ENCODE peak calls at places on chromosomes 1 and 21, in seven cellular contexts. One of them, this sample, is unnamed.
A peak's percentile ranks its signal among the peaks of the same experiment; 100 is the strongest.

GRCh38 chr1:157390646-157391045 is 161.7 kb downstream of the FCRL5 start:
- DNase-seq in cardiac fibroblast: peak; percentile 82
- DNase-seq in transverse colon: no peak
- DNase-seq in BJ: peak; percentile 31
- DNase-seq in GM12878: no peak
- DNase-seq in mucosa of descending colon: no peak
- DNase-seq in epithelial cell of esophagus: peak; percentile 79
- DNase-seq in this sample: peak; percentile 22

GRCh38 chr1:39545531-39545930 is 31.1 kb downstream of the PABPC4 start:
- DNase-seq in cardiac fibroblast: no peak
- DNase-seq in GM12878: no peak
- DNase-seq in mucosa of descending colon: no peak
- DNase-seq in transverse colon: no peak
- DNase-seq in BJ: no peak
- DNase-seq in epithelial cell of esophagus: no peak
- DNase-seq in this sample: no peak

GRCh38 chr1:153941826-153942725 is 4.4 kb downstream of the DENND4B start:
- DNase-seq in GM12878: no peak
- DNase-seq in epithelial cell of esophagus: no peak
- DNase-seq in cardiac fibroblast: no peak
- DNase-seq in transverse colon: no peak
- DNase-seq in mucosa of descending colon: no peak
- DNase-seq in BJ: no peak
- DNase-seq in this sample: no peak

GRCh38 chr1:183039985-183040447 is 16.8 kb downstream of the LAMC1 start:
- DNase-seq in cardiac fibroblast: peak; percentile 95
- DNase-seq in GM12878: no peak
- DNase-seq in transverse colon: no peak
- DNase-seq in epithelial cell of esophagus: peak; percentile 39
- DNase-seq in mucosa of descending colon: no peak
- DNase-seq in BJ: peak; percentile 75
- DNase-seq in this sample: no peak

GRCh38 chr21:36909423-36909822 is 57.0 kb downstream of the HLCS start:
- DNase-seq in mucosa of descending colon: no peak
- DNase-seq in transverse colon: no peak
- DNase-seq in cardiac fibroblast: no peak
- DNase-seq in GM12878: no peak
- DNase-seq in BJ: no peak
- DNase-seq in epithelial cell of esophagus: no peak
- DNase-seq in this sample: no peak

GRCh38 chr1:81073580-81073979 is 727.2 kb upstream of the ADGRL2 start:
- DNase-seq in cardiac fibroblast: no peak
- DNase-seq in BJ: no peak
- DNase-seq in GM12878: no peak
- DNase-seq in epithelial cell of esophagus: peak; percentile 40
- DNase-seq in mucosa of descending colon: no peak
- DNase-seq in transverse colon: no peak
- DNase-seq in this sample: no peak

GRCh38 chr1:15152318-15153183 is 996 bp upstream of the TMEM51 start:
- DNase-seq in mucosa of descending colon: peak; percentile 93
- DNase-seq in transverse colon: peak; percentile 92
- DNase-seq in cardiac fibroblast: peak; percentile 93
- DNase-seq in GM12878: no peak
- DNase-seq in BJ: no peak
- DNase-seq in epithelial cell of esophagus: peak; percentile 94
- DNase-seq in this sample: peak; percentile 69

GRCh38 chr1:150917387-150917786 is 8.8 kb upstream of the SETDB1 start:
- DNase-seq in epithelial cell of esophagus: no peak
- DNase-seq in BJ: no peak
- DNase-seq in mucosa of descending colon: peak; percentile 76
- DNase-seq in transverse colon: peak; percentile 72
- DNase-seq in GM12878: no peak
- DNase-seq in cardiac fibroblast: no peak
- DNase-seq in this sample: no peak

GRCh38 chr1:230067441-230067870 is 418 bp downstream of the GALNT2 start:
- DNase-seq in mucosa of descending colon: no peak
- DNase-seq in BJ: no peak
- DNase-seq in epithelial cell of esophagus: peak; percentile 38
- DNase-seq in GM12878: no peak
- DNase-seq in transverse colon: peak; percentile 40
- DNase-seq in cardiac fibroblast: peak; percentile 59
- DNase-seq in this sample: no peak

GRCh38 chr1:41215623-41216022 is 26.5 kb downstream of the SCMH1 start:
- DNase-seq in BJ: no peak
- DNase-seq in GM12878: no peak
- DNase-seq in transverse colon: no peak
- DNase-seq in cardiac fibroblast: no peak
- DNase-seq in epithelial cell of esophagus: no peak
- DNase-seq in mucosa of descending colon: no peak
- DNase-seq in this sample: no peak

GRCh38 chr1:5832916-5833895 is 159.0 kb downstream of the NPHP4 start:
- DNase-seq in epithelial cell of esophagus: no peak
- DNase-seq in BJ: no peak
- DNase-seq in GM12878: no peak
- DNase-seq in mucosa of descending colon: no peak
- DNase-seq in cardiac fibroblast: no peak
- DNase-seq in transverse colon: no peak
- DNase-seq in this sample: no peak

GRCh38 chr1:198860371-198860770 is 221.5 kb downstream of the PTPRC start:
- DNase-seq in cardiac fibroblast: no peak
- DNase-seq in BJ: no peak
- DNase-seq in transverse colon: no peak
- DNase-seq in GM12878: no peak
- DNase-seq in mucosa of descending colon: no peak
- DNase-seq in epithelial cell of esophagus: no peak
- DNase-seq in this sample: no peak

GRCh38 chr1:221039616-221040015 is 160.4 kb downstream of the HLX start:
- DNase-seq in GM12878: no peak
- DNase-seq in epithelial cell of esophagus: peak; percentile 5
- DNase-seq in mucosa of descending colon: no peak
- DNase-seq in BJ: no peak
- DNase-seq in cardiac fibroblast: peak; percentile 78
- DNase-seq in transverse colon: no peak
- DNase-seq in this sample: no peak

GRCh38 chr1:160836561-160836960 is 26.1 kb downstream of the CD244 start:
- DNase-seq in BJ: no peak
- DNase-seq in cardiac fibroblast: no peak
- DNase-seq in GM12878: no peak
- DNase-seq in epithelial cell of esophagus: no peak
- DNase-seq in mucosa of descending colon: no peak
- DNase-seq in transverse colon: no peak
- DNase-seq in this sample: no peak
- H3K4me3 ChIP-seq in BJ: no peak overlapping the region
- H3K4me3 ChIP-seq in cardiac fibroblast: no peak overlapping the region
- H3K4me3 ChIP-seq in GM12878: no peak overlapping the region
- H3K4me3 ChIP-seq in epithelial cell of esophagus: no peak overlapping the region
- H3K4me3 ChIP-seq in mucosa of descending colon: no peak overlapping the region
- H3K4me3 ChIP-seq in transverse colon: no peak overlapping the region
- H3K4me3 ChIP-seq in this sample: no peak overlapping the region

GRCh38 chr1:7561331-7561921 is 209.7 kb upstream of the VAMP3 start:
- DNase-seq in GM12878: no peak
- DNase-seq in mucosa of descending colon: no peak
- DNase-seq in epithelial cell of esophagus: no peak
- DNase-seq in transverse colon: no peak
- DNase-seq in BJ: no peak
- DNase-seq in cardiac fibroblast: no peak
- DNase-seq in this sample: no peak
- TF ChIP-seq CTCF in GM12878: peak; percentile 31
- TF ChIP-seq CTCF in mucosa of descending colon: no peak
- TF ChIP-seq CTCF in epithelial cell of esophagus: peak; percentile 19
- TF ChIP-seq CTCF in transverse colon: peak; percentile 10
- TF ChIP-seq CTCF in BJ: peak; percentile 31
- TF ChIP-seq CTCF in cardiac fibroblast: no peak
- TF ChIP-seq CTCF in this sample: peak; percentile 43

GRCh38 chr1:92831368-92831761 is 475 bp upstream of the RPL5 start:
- DNase-seq in transverse colon: no peak
- DNase-seq in epithelial cell of esophagus: no peak
- DNase-seq in GM12878: no peak
- DNase-seq in cardiac fibroblast: no peak
- DNase-seq in BJ: no peak
- DNase-seq in mucosa of descending colon: no peak
- DNase-seq in this sample: no peak
- H3K4me3 ChIP-seq in transverse colon: no peak overlapping the region
- H3K4me3 ChIP-seq in epithelial cell of esophagus: no peak overlapping the region
- H3K4me3 ChIP-seq in GM12878: no peak overlapping the region
- H3K4me3 ChIP-seq in cardiac fibroblast: no peak overlapping the region
- H3K4me3 ChIP-seq in BJ: no peak overlapping the region
- H3K4me3 ChIP-seq in mucosa of descending colon: no peak overlapping the region
- H3K4me3 ChIP-seq in this sample: peak overlapping the region; percentile 96

DNA sequence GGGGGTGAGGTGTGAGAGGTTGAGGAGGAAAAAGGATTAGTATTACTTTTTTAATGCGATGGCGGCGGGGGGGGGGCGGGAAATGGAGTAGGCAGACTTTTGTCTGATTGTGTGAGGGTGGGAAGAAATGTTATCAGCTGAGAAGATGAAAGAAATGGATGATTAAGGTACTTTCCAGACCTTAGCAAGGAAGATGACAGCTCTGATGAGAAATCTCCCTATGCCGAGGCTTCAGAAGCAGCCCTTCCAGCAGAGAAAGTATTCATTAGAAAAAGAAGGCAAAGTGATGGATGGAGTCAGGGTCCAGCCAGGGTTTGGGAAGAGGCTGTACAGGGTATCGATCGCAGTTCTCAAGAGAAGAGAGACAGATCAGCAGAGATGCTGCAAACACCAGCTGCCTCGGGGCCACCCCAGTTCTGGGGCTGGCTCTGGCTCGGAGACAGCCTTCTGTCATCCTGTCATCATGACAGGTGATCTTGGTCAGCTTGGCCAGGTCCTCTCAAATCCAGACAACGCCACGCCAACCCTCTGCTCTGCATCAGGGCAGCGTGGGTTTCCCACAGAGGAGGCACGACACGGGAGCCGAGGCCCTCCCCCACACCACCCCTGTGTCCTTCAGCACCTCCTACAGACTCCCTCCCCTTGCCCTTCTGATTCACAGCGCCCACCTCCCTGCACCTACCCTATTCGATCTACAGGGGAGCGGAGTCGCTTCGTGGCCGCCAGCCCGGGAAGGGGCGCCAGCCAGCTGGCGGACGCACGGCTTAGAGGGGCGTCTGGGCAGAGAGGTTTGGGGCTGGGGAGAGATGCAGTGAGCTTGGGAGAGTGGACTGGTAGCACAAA is 688 bp upstream of the ATXN7L2 start:
- DNase-seq in GM12878: no peak
- DNase-seq in epithelial cell of esophagus: no peak
- DNase-seq in mucosa of descending colon: peak; percentile 39
- DNase-seq in transverse colon: no peak
- DNase-seq in cardiac fibroblast: no peak
- DNase-seq in BJ: no peak
- DNase-seq in this sample: no peak
- TF ChIP-seq CTCF in GM12878: no peak
- TF ChIP-seq CTCF in epithelial cell of esophagus: no peak
- TF ChIP-seq CTCF in mucosa of descending colon: no peak
- TF ChIP-seq CTCF in transverse colon: no peak
- TF ChIP-seq CTCF in cardiac fibroblast: no peak
- TF ChIP-seq CTCF in BJ: no peak
- TF ChIP-seq CTCF in this sample: no peak

GRCh38 chr1:29985376-29985945 is 737.9 kb downstream of the MATN1 start:
- DNase-seq in mucosa of descending colon: no peak
- DNase-seq in GM12878: no peak
- DNase-seq in BJ: no peak
- DNase-seq in transverse colon: no peak
- DNase-seq in epithelial cell of esophagus: no peak
- DNase-seq in cardiac fibroblast: no peak
- DNase-seq in this sample: no peak
- H3K4me3 ChIP-seq in mucosa of descending colon: no peak overlapping the region
- H3K4me3 ChIP-seq in GM12878: no peak overlapping the region
- H3K4me3 ChIP-seq in BJ: no peak overlapping the region
- H3K4me3 ChIP-seq in transverse colon: no peak overlapping the region
- H3K4me3 ChIP-seq in epithelial cell of esophagus: no peak overlapping the region
- H3K4me3 ChIP-seq in cardiac fibroblast: no peak overlapping the region
- H3K4me3 ChIP-seq in this sample: no peak overlapping the region

GRCh38 chr1:211842518-211842917 is 12.0 kb upstream of the LPGAT1 start:
- DNase-seq in transverse colon: no peak
- DNase-seq in BJ: no peak
- DNase-seq in mucosa of descending colon: no peak
- DNase-seq in cardiac fibroblast: no peak
- DNase-seq in GM12878: no peak
- DNase-seq in epithelial cell of esophagus: no peak
- DNase-seq in this sample: no peak

GRCh38 chr1:211843507-211844298 is 13.1 kb upstream of the LPGAT1 start:
- DNase-seq in epithelial cell of esophagus: no peak
- DNase-seq in cardiac fibroblast: no peak
- DNase-seq in GM12878: no peak
- DNase-seq in mucosa of descending colon: no peak
- DNase-seq in transverse colon: no peak
- DNase-seq in BJ: no peak
- DNase-seq in this sample: no peak

GRCh38 chr1:211839106-211839505 is 8.5 kb upstream of the LPGAT1 start:
- DNase-seq in cardiac fibroblast: no peak
- DNase-seq in mucosa of descending colon: no peak
- DNase-seq in epithelial cell of esophagus: no peak
- DNase-seq in transverse colon: no peak
- DNase-seq in BJ: no peak
- DNase-seq in GM12878: no peak
- DNase-seq in this sample: no peak

DNA sequence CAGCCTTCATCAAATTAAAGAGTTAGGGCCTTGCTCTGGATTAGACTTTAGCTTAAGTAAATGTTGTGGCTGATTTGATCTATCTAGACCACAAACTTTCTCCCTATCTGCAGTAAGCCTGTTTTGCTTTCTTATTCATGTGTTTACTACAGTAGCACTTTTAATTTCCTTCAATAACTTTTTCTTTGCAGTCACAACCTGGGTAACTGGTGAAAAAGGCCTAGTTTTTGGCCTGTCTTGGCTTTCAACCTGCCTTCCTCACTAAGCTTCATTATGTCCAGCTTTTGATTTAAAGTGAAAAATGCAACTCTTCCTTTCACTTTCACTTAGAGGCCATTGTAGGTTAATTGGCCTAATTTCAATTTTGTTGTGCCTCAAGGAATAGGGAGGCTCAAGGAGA is 12.5 kb upstream of the LPGAT1 start:
- DNase-seq in GM12878: no peak
- DNase-seq in epithelial cell of esophagus: no peak
- DNase-seq in cardiac fibroblast: no peak
- DNase-seq in BJ: no peak
- DNase-seq in transverse colon: no peak
- DNase-seq in mucosa of descending colon: no peak
- DNase-seq in this sample: no peak
- TF ChIP-seq CTCF in GM12878: no peak
- TF ChIP-seq CTCF in epithelial cell of esophagus: no peak
- TF ChIP-seq CTCF in cardiac fibroblast: no peak
- TF ChIP-seq CTCF in BJ: no peak
- TF ChIP-seq CTCF in transverse colon: no peak
- TF ChIP-seq CTCF in mucosa of descending colon: no peak
- TF ChIP-seq CTCF in this sample: no peak

GRCh38 chr1:26281971-26282693 is 2.2 kb downstream of the SH3BGRL3 start:
- DNase-seq in BJ: no peak
- DNase-seq in epithelial cell of esophagus: no peak
- DNase-seq in GM12878: no peak
- DNase-seq in mucosa of descending colon: no peak
- DNase-seq in transverse colon: peak; percentile 11
- DNase-seq in cardiac fibroblast: no peak
- DNase-seq in this sample: no peak
- H3K4me3 ChIP-seq in BJ: peak overlapping the region; percentile 3
- H3K4me3 ChIP-seq in epithelial cell of esophagus: no peak overlapping the region
- H3K4me3 ChIP-seq in GM12878: no peak overlapping the region
- H3K4me3 ChIP-seq in mucosa of descending colon: no peak overlapping the region
- H3K4me3 ChIP-seq in transverse colon: no peak overlapping the region
- H3K4me3 ChIP-seq in cardiac fibroblast: peak overlapping the region; percentile 86
- H3K4me3 ChIP-seq in this sample: no peak overlapping the region

This sample was measured in epithelial cell of proximal tubule.